ENCODE peak calls at places on chromosomes 2 and 18, in seven cellular contexts. One of them, this sample, is unnamed.

GRCh38 chr2:64952113-64952895 is 36.9 kb upstream of the SLC1A4 start:
- DNase-seq in effector memory CD8-positive, alpha-beta T cell: no peak
- DNase-seq in EL: no peak
- DNase-seq in GM23338: no peak
- DNase-seq in hippocampal formation: no peak
- DNase-seq in NCI-H1092 treated with DMSO at 0.1 percent for 48 hours: no peak
- DNase-seq in HFF-Myc: no peak
- DNase-seq in this sample: no peak

GRCh38 chr2:103963331-103963730 is 890.6 kb upstream of the POU3F3 start:
- DNase-seq in HFF-Myc: no peak
- DNase-seq in hippocampal formation: no peak
- DNase-seq in effector memory CD8-positive, alpha-beta T cell: no peak
- DNase-seq in GM23338: no peak
- DNase-seq in EL: no peak
- DNase-seq in NCI-H1092 treated with DMSO at 0.1 percent for 48 hours: no peak
- DNase-seq in this sample: no peak

GRCh38 chr2:223930002-223930976 is 14.8 kb downstream of the WDFY1 start:
- DNase-seq in NCI-H1092 treated with DMSO at 0.1 percent for 48 hours: no peak
- DNase-seq in GM23338: peak; percentile 31
- DNase-seq in hippocampal formation: peak; percentile 83
- DNase-seq in HFF-Myc: no peak
- DNase-seq in effector memory CD8-positive, alpha-beta T cell: no peak
- DNase-seq in EL: no peak
- DNase-seq in this sample: no peak

GRCh38 chr18:23311346-23312103 is 141.6 kb upstream of the RIOK3 start:
- DNase-seq in HFF-Myc: no peak
- DNase-seq in effector memory CD8-positive, alpha-beta T cell: no peak
- DNase-seq in GM23338: no peak
- DNase-seq in EL: peak; percentile 82
- DNase-seq in hippocampal formation: no peak
- DNase-seq in NCI-H1092 treated with DMSO at 0.1 percent for 48 hours: no peak
- DNase-seq in this sample: peak; percentile 84

GRCh38 chr2:128568106-128568505 is 249.4 kb upstream of the HS6ST1 start:
- DNase-seq in HFF-Myc: no peak
- DNase-seq in NCI-H1092 treated with DMSO at 0.1 percent for 48 hours: no peak
- DNase-seq in hippocampal formation: no peak
- DNase-seq in GM23338: peak; percentile 93
- DNase-seq in effector memory CD8-positive, alpha-beta T cell: no peak
- DNase-seq in EL: no peak
- DNase-seq in this sample: no peak

GRCh38 chr2:108583903-108584520 is 49.7 kb downstream of the LIMS1 start:
- DNase-seq in hippocampal formation: peak; percentile 86
- DNase-seq in effector memory CD8-positive, alpha-beta T cell: peak; percentile 50
- DNase-seq in NCI-H1092 treated with DMSO at 0.1 percent for 48 hours: peak; percentile 72
- DNase-seq in HFF-Myc: peak; percentile 63
- DNase-seq in EL: peak; percentile 80
- DNase-seq in GM23338: peak; percentile 91
- DNase-seq in this sample: peak; percentile 86

GRCh38 chr2:116747103-116747502 is 1067.4 kb upstream of the DDX18 start:
- DNase-seq in effector memory CD8-positive, alpha-beta T cell: no peak
- DNase-seq in GM23338: no peak
- DNase-seq in HFF-Myc: no peak
- DNase-seq in NCI-H1092 treated with DMSO at 0.1 percent for 48 hours: no peak
- DNase-seq in hippocampal formation: no peak
- DNase-seq in EL: no peak
- DNase-seq in this sample: no peak

GRCh38 chr18:55003695-55004094 is 44.4 kb upstream of the CCDC68 start:
- DNase-seq in EL: no peak
- DNase-seq in HFF-Myc: no peak
- DNase-seq in hippocampal formation: no peak
- DNase-seq in NCI-H1092 treated with DMSO at 0.1 percent for 48 hours: no peak
- DNase-seq in effector memory CD8-positive, alpha-beta T cell: no peak
- DNase-seq in GM23338: no peak
- DNase-seq in this sample: no peak

GRCh38 chr18:41767960-41768359 is 187.1 kb upstream of the PIK3C3 start:
- DNase-seq in EL: peak; percentile 36
- DNase-seq in hippocampal formation: no peak
- DNase-seq in GM23338: peak; percentile 29
- DNase-seq in effector memory CD8-positive, alpha-beta T cell: no peak
- DNase-seq in HFF-Myc: no peak
- DNase-seq in NCI-H1092 treated with DMSO at 0.1 percent for 48 hours: peak; percentile 79
- DNase-seq in this sample: peak; percentile 74

GRCh38 chr2:102063948-102064678 is 72.4 kb downstream of the IL1R2 start:
- DNase-seq in hippocampal formation: peak; percentile 32
- DNase-seq in HFF-Myc: peak; percentile 94
- DNase-seq in EL: peak; percentile 97
- DNase-seq in effector memory CD8-positive, alpha-beta T cell: no peak
- DNase-seq in NCI-H1092 treated with DMSO at 0.1 percent for 48 hours: no peak
- DNase-seq in GM23338: peak; percentile 35
- DNase-seq in this sample: peak; percentile 99

GRCh38 chr2:218290316-218291261 is 1.7 kb downstream of the TMBIM1 start:
- DNase-seq in GM23338: no peak
- DNase-seq in HFF-Myc: no peak
- DNase-seq in EL: no peak
- DNase-seq in hippocampal formation: no peak
- DNase-seq in NCI-H1092 treated with DMSO at 0.1 percent for 48 hours: no peak
- DNase-seq in effector memory CD8-positive, alpha-beta T cell: peak; percentile 35
- DNase-seq in this sample: no peak

GRCh38 chr2:239357954-239358754 is 42.7 kb downstream of the HDAC4 start:
- DNase-seq in hippocampal formation: peak; percentile 30
- DNase-seq in effector memory CD8-positive, alpha-beta T cell: no peak
- DNase-seq in EL: no peak
- DNase-seq in GM23338: no peak
- DNase-seq in HFF-Myc: no peak
- DNase-seq in NCI-H1092 treated with DMSO at 0.1 percent for 48 hours: no peak
- DNase-seq in this sample: no peak

GRCh38 chr2:54387592-54387991 is 68.5 kb upstream of the SPTBN1 start:
- DNase-seq in EL: no peak
- DNase-seq in hippocampal formation: no peak
- DNase-seq in NCI-H1092 treated with DMSO at 0.1 percent for 48 hours: no peak
- DNase-seq in effector memory CD8-positive, alpha-beta T cell: no peak
- DNase-seq in HFF-Myc: no peak
- DNase-seq in GM23338: no peak
- DNase-seq in this sample: no peak

GRCh38 chr2:26615336-26616031 is 25.7 kb downstream of the CIB4 start:
- DNase-seq in NCI-H1092 treated with DMSO at 0.1 percent for 48 hours: no peak
- DNase-seq in HFF-Myc: no peak
- DNase-seq in EL: peak; percentile 12
- DNase-seq in hippocampal formation: peak; percentile 30
- DNase-seq in effector memory CD8-positive, alpha-beta T cell: no peak
- DNase-seq in GM23338: peak; percentile 56
- DNase-seq in this sample: peak; percentile 53

GRCh38 chr18:59006461-59007067 is 133.1 kb upstream of the SEC11C start:
- DNase-seq in HFF-Myc: no peak
- DNase-seq in effector memory CD8-positive, alpha-beta T cell: no peak
- DNase-seq in EL: peak; percentile 62
- DNase-seq in hippocampal formation: no peak
- DNase-seq in NCI-H1092 treated with DMSO at 0.1 percent for 48 hours: no peak
- DNase-seq in GM23338: no peak
- DNase-seq in this sample: peak; percentile 35

GRCh38 chr2:230947235-230947576 is 22.2 kb upstream of the GPR55 start:
- DNase-seq in hippocampal formation: no peak
- DNase-seq in NCI-H1092 treated with DMSO at 0.1 percent for 48 hours: no peak
- DNase-seq in EL: no peak
- DNase-seq in HFF-Myc: no peak
- DNase-seq in GM23338: no peak
- DNase-seq in effector memory CD8-positive, alpha-beta T cell: no peak
- DNase-seq in this sample: no peak

GRCh38 chr18:23879126-23879525 is 135.4 kb upstream of the TTC39C start:
- DNase-seq in EL: no peak
- DNase-seq in HFF-Myc: no peak
- DNase-seq in GM23338: no peak
- DNase-seq in effector memory CD8-positive, alpha-beta T cell: no peak
- DNase-seq in hippocampal formation: no peak
- DNase-seq in NCI-H1092 treated with DMSO at 0.1 percent for 48 hours: no peak
- DNase-seq in this sample: no peak

GRCh38 chr2:241009601-241010530 is 11.4 kb downstream of the SNED1 start:
- DNase-seq in effector memory CD8-positive, alpha-beta T cell: no peak
- DNase-seq in NCI-H1092 treated with DMSO at 0.1 percent for 48 hours: no peak
- DNase-seq in HFF-Myc: peak; percentile 71
- DNase-seq in EL: peak; percentile 80
- DNase-seq in GM23338: peak; percentile 74
- DNase-seq in hippocampal formation: no peak
- DNase-seq in this sample: peak; percentile 61

GRCh38 chr2:190304404-190304803 is 15.2 kb downstream of the HIBCH start:
- DNase-seq in EL: no peak
- DNase-seq in hippocampal formation: no peak
- DNase-seq in HFF-Myc: no peak
- DNase-seq in NCI-H1092 treated with DMSO at 0.1 percent for 48 hours: no peak
- DNase-seq in GM23338: no peak
- DNase-seq in effector memory CD8-positive, alpha-beta T cell: no peak
- DNase-seq in this sample: no peak

GRCh38 chr2:47198985-47199451 is 43.9 kb upstream of the STPG4 start:
- DNase-seq in hippocampal formation: no peak
- DNase-seq in GM23338: no peak
- DNase-seq in NCI-H1092 treated with DMSO at 0.1 percent for 48 hours: no peak
- DNase-seq in HFF-Myc: peak; percentile 94
- DNase-seq in effector memory CD8-positive, alpha-beta T cell: no peak
- DNase-seq in EL: peak; percentile 100
- DNase-seq in this sample: peak; percentile 100

GRCh38 chr2:56749152-56749752 is 565.5 kb downstream of the CCDC85A start:
- DNase-seq in NCI-H1092 treated with DMSO at 0.1 percent for 48 hours: peak; percentile 35
- DNase-seq in HFF-Myc: peak; percentile 7
- DNase-seq in hippocampal formation: peak; percentile 40
- DNase-seq in GM23338: peak; percentile 52
- DNase-seq in EL: peak; percentile 43
- DNase-seq in effector memory CD8-positive, alpha-beta T cell: no peak
- DNase-seq in this sample: peak; percentile 68

GRCh38 chr2:121245120-121245820 is 39.7 kb downstream of the TFCP2L1 start:
- DNase-seq in GM23338: no peak
- DNase-seq in HFF-Myc: no peak
- DNase-seq in EL: no peak
- DNase-seq in hippocampal formation: no peak
- DNase-seq in NCI-H1092 treated with DMSO at 0.1 percent for 48 hours: no peak
- DNase-seq in effector memory CD8-positive, alpha-beta T cell: no peak
- DNase-seq in this sample: no peak

GRCh38 chr2:39608690-39609457 is 56.8 kb upstream of the TMEM178A start:
- DNase-seq in effector memory CD8-positive, alpha-beta T cell: no peak
- DNase-seq in HFF-Myc: no peak
- DNase-seq in NCI-H1092 treated with DMSO at 0.1 percent for 48 hours: no peak
- DNase-seq in GM23338: peak; percentile 11
- DNase-seq in hippocampal formation: no peak
- DNase-seq in EL: no peak
- DNase-seq in this sample: no peak

GRCh38 chr18:51330148-51330547 is 132.7 kb upstream of the MEX3C start:
- DNase-seq in EL: no peak
- DNase-seq in HFF-Myc: no peak
- DNase-seq in hippocampal formation: no peak
- DNase-seq in GM23338: no peak
- DNase-seq in effector memory CD8-positive, alpha-beta T cell: no peak
- DNase-seq in NCI-H1092 treated with DMSO at 0.1 percent for 48 hours: no peak
- DNase-seq in this sample: no peak

GRCh38 chr2:21676676-21677075 is 552.9 kb downstream of the TDRD15 start:
- DNase-seq in effector memory CD8-positive, alpha-beta T cell: no peak
- DNase-seq in EL: peak; percentile 46
- DNase-seq in GM23338: no peak
- DNase-seq in NCI-H1092 treated with DMSO at 0.1 percent for 48 hours: no peak
- DNase-seq in hippocampal formation: no peak
- DNase-seq in HFF-Myc: no peak
- DNase-seq in this sample: peak; percentile 3

GRCh38 chr2:98084869-98085238 is 2.1 kb upstream of the VWA3B start:
- DNase-seq in effector memory CD8-positive, alpha-beta T cell: no peak
- DNase-seq in HFF-Myc: no peak
- DNase-seq in NCI-H1092 treated with DMSO at 0.1 percent for 48 hours: no peak
- DNase-seq in hippocampal formation: no peak
- DNase-seq in EL: no peak
- DNase-seq in GM23338: no peak
- DNase-seq in this sample: no peak

GRCh38 chr18:62398291-62398690 is 73.2 kb downstream of the TNFRSF11A start:
- DNase-seq in hippocampal formation: no peak
- DNase-seq in HFF-Myc: no peak
- DNase-seq in effector memory CD8-positive, alpha-beta T cell: no peak
- DNase-seq in EL: no peak
- DNase-seq in NCI-H1092 treated with DMSO at 0.1 percent for 48 hours: no peak
- DNase-seq in GM23338: no peak
- DNase-seq in this sample: no peak

GRCh38 chr2:176139621-176140020 is 10.1 kb downstream of the HOXD8 start:
- DNase-seq in EL: no peak
- DNase-seq in NCI-H1092 treated with DMSO at 0.1 percent for 48 hours: no peak
- DNase-seq in effector memory CD8-positive, alpha-beta T cell: no peak
- DNase-seq in HFF-Myc: no peak
- DNase-seq in hippocampal formation: no peak
- DNase-seq in GM23338: no peak
- DNase-seq in this sample: no peak